ENCODE peak calls at places on chromosomes 16 and 17, in six cellular contexts. E, Z, Y, H, M and V are unnamed samples.

GRCh38 chr16:67833035-67833417 is 9.1 kb upstream of the THAP11 start:
- DNase-seq in M (no peak), H (no peak), Y (no peak), Z (no peak), E (no peak), V (no peak)

GRCh38 chr17:63809970-63810369 is 17.3 kb upstream of the PSMC5 start:
- DNase-seq in H (no peak), M (peak), E (no peak), Z (no peak), Y (no peak), V (no peak)

GRCh38 chr16:1439058-1439698 is 5.2 kb downstream of the CCDC154 start:
- DNase-seq in M (no peak), H (no peak), Y (no peak), Z (no peak), E (no peak), V (no peak)

GRCh38 chr16:77399066-77399465 is 35.8 kb downstream of the ADAMTS18 start:
- DNase-seq in M (no peak), H (no peak), E (no peak), Y (no peak), Z (no peak), V (no peak)

GRCh38 chr17:44112284-44113280 is 10.9 kb downstream of the HDAC5 start:
- DNase-seq in H (no peak), Y (no peak), Z (no peak), M (no peak), E (no peak), V (peak)

GRCh38 chr17:22694362-22695227 is 1002.3 kb downstream of the KCNJ18 start:
- DNase-seq in Z (no peak), Y (no peak), M (no peak), H (no peak), E (no peak), V (no peak)

GRCh38 chr16:89721644-89722391 is 481 bp downstream of the ZNF276 start:
- DNase-seq in E (peak), H (peak), M (peak), Y (peak), Z (peak), V (peak)

GRCh38 chr17:76500074-76500744 is 1.0 kb downstream of the RHBDF2 start:
- DNase-seq in H (no peak), Z (no peak), M (peak), E (no peak), Y (no peak), V (no peak)

GRCh38 chr16:65343556-65343955 is 221.7 kb upstream of the CDH11 start:
- DNase-seq in E (no peak), H (no peak), Y (no peak), M (no peak), Z (no peak), V (no peak)

GRCh38 chr16:84088695-84089395 is 27.9 kb downstream of the MBTPS1 start:
- DNase-seq in E (no peak), Y (no peak), Z (peak), H (no peak), M (peak), V (peak)

GRCh38 chr16:17173134-17173729 is 297.5 kb downstream of the XYLT1 start:
- DNase-seq in H (peak), Z (no peak), M (no peak), Y (no peak), E (peak), V (peak)

GRCh38 chr17:63694229-63694973 is 5.5 kb downstream of the LIMD2 start:
- DNase-seq in E (no peak), H (no peak), Z (no peak), Y (no peak), M (peak), V (no peak)

GRCh38 chr16:47826070-47826469 is 329.7 kb downstream of the ABCC12 start:
- DNase-seq in H (no peak), Z (no peak), E (no peak), Y (no peak), M (no peak), V (no peak)

GRCh38 chr17:35242158-35242804 is 591 bp upstream of the SLFN5 start:
- DNase-seq in Y (peak), Z (peak), H (peak), E (peak), M (peak), V (peak)

GRCh38 chr17:72567774-72568173 is 447.0 kb downstream of the SOX9 start:
- DNase-seq in E (no peak), Y (no peak), Z (no peak), H (no peak), M (no peak), V (no peak)

GRCh38 chr17:34177642-34178041 is 77.4 kb upstream of the CCL2 start:
- DNase-seq in H (no peak), E (no peak), Z (no peak), Y (no peak), M (no peak), V (no peak)

GRCh38 chr17:37702605-37703004 is 42.3 kb downstream of the HNF1B start:
- DNase-seq in M (no peak), E (no peak), Y (peak), Z (no peak), H (no peak), V (no peak)

GRCh38 chr17:45318561-45319230 is 1.9 kb upstream of the MAP3K14 start:
- DNase-seq in Z (no peak), E (no peak), H (no peak), M (no peak), Y (no peak), V (no peak)

GRCh38 chr16:15783985-15784384 is 72.8 kb downstream of the MYH11 start:
- DNase-seq in H (no peak), Z (no peak), Y (no peak), M (no peak), E (no peak), V (no peak)

GRCh38 chr17:40646791-40647548 is 648 bp downstream of the SMARCE1 start:
- DNase-seq in M (peak), Z (no peak), H (no peak), Y (no peak), E (no peak), V (no peak)

GRCh38 chr17:78394209-78394608 is 15.8 kb downstream of the PGS1 start:
- DNase-seq in E (no peak), H (peak), M (no peak), Z (no peak), Y (no peak), V (no peak)

GRCh38 chr17:33127706-33128105 is 136.1 kb downstream of the SPACA3 start:
- DNase-seq in H (no peak), E (no peak), Y (no peak), Z (no peak), M (no peak), V (no peak)